ENCODE peak calls at places on chromosomes 13 and 19, in seven cellular contexts. One of them, this sample, is unnamed.

GRCh38 chr13:50942630-50943311 is 33.2 kb downstream of the RNASEH2B start:
- DNase-seq in neural progenitor cell: no peak
- DNase-seq in heart left ventricle: no peak
- DNase-seq in fibroblast of pulmonary artery: no peak
- DNase-seq in left ventricle myocardium inferior: no peak
- DNase-seq in tibial nerve: no peak
- DNase-seq in H9: no peak
- DNase-seq in this sample: no peak

GRCh38 chr13:24011266-24011665 is 114.0 kb upstream of the C1QTNF9B start:
- DNase-seq in H9: no peak
- DNase-seq in neural progenitor cell: no peak
- DNase-seq in left ventricle myocardium inferior: no peak
- DNase-seq in fibroblast of pulmonary artery: no peak
- DNase-seq in tibial nerve: no peak
- DNase-seq in heart left ventricle: no peak
- DNase-seq in this sample: no peak

GRCh38 chr13:39663508-39663907 is 8.0 kb downstream of the COG6 start:
- DNase-seq in fibroblast of pulmonary artery: no peak
- DNase-seq in neural progenitor cell: no peak
- DNase-seq in left ventricle myocardium inferior: no peak
- DNase-seq in H9: no peak
- DNase-seq in heart left ventricle: no peak
- DNase-seq in tibial nerve: no peak
- DNase-seq in this sample: no peak

GRCh38 chr13:112204376-112204775 is 137.4 kb downstream of the SOX1 start:
- DNase-seq in neural progenitor cell: peak
- DNase-seq in heart left ventricle: no peak
- DNase-seq in tibial nerve: no peak
- DNase-seq in fibroblast of pulmonary artery: no peak
- DNase-seq in left ventricle myocardium inferior: no peak
- DNase-seq in H9: no peak
- DNase-seq in this sample: no peak

GRCh38 chr13:25771208-25771607 is 280.6 kb downstream of the SHISA2 start:
- DNase-seq in H9: no peak
- DNase-seq in tibial nerve: no peak
- DNase-seq in neural progenitor cell: no peak
- DNase-seq in left ventricle myocardium inferior: no peak
- DNase-seq in fibroblast of pulmonary artery: no peak
- DNase-seq in heart left ventricle: no peak
- DNase-seq in this sample: no peak

GRCh38 chr13:45340422-45341033 is 455 bp downstream of the TPT1 start:
- DNase-seq in neural progenitor cell: peak
- DNase-seq in tibial nerve: peak
- DNase-seq in left ventricle myocardium inferior: peak
- DNase-seq in H9: peak
- DNase-seq in fibroblast of pulmonary artery: peak
- DNase-seq in heart left ventricle: peak
- DNase-seq in this sample: peak

GRCh38 chr13:45016792-45017425 is 27.6 kb downstream of the GPALPP1 start:
- DNase-seq in tibial nerve: no peak
- DNase-seq in H9: no peak
- DNase-seq in heart left ventricle: no peak
- DNase-seq in fibroblast of pulmonary artery: no peak
- DNase-seq in left ventricle myocardium inferior: no peak
- DNase-seq in neural progenitor cell: no peak
- DNase-seq in this sample: no peak

GRCh38 chr13:75689686-75690085 is 53.6 kb downstream of the LMO7 start:
- DNase-seq in H9: no peak
- DNase-seq in left ventricle myocardium inferior: no peak
- DNase-seq in heart left ventricle: no peak
- DNase-seq in fibroblast of pulmonary artery: no peak
- DNase-seq in neural progenitor cell: no peak
- DNase-seq in tibial nerve: no peak
- DNase-seq in this sample: no peak

DNA sequence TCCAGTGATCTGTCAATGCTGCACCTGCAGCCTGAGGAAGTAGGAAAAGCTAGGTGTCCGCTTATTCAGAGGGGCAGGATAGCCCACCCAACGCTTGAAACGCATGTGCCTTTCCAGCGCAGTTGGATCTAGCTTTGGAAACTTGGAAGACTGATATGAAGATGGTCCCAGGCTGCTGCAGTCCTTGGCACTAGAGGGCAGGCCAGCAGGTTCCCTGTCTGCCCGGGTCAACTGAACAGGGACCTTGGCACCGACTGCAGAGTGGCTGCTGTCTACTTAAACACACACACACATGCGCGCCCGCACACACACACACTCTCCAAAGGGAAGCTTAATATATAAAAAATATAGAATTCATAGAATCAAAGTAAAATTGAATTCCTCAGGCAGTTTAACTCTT is 100.0 kb downstream of the TSHZ3 start:
- DNase-seq in neural progenitor cell: no peak
- DNase-seq in fibroblast of pulmonary artery: no peak
- DNase-seq in H9: no peak
- DNase-seq in heart left ventricle: no peak
- DNase-seq in left ventricle myocardium inferior: no peak
- DNase-seq in tibial nerve: no peak
- DNase-seq in this sample: no peak
- TF ChIP-seq CTCF in neural progenitor cell: no peak
- TF ChIP-seq CTCF in fibroblast of pulmonary artery: peak
- TF ChIP-seq CTCF in H9: no peak
- TF ChIP-seq CTCF in heart left ventricle: no peak
- TF ChIP-seq CTCF in left ventricle myocardium inferior: peak
- TF ChIP-seq CTCF in tibial nerve: no peak
- TF ChIP-seq CTCF in this sample: no peak

GRCh38 chr13:98869408-98870090 is 108.3 kb downstream of the DOCK9 start:
- DNase-seq in neural progenitor cell: no peak
- DNase-seq in H9: no peak
- DNase-seq in fibroblast of pulmonary artery: peak
- DNase-seq in left ventricle myocardium inferior: peak
- DNase-seq in tibial nerve: no peak
- DNase-seq in heart left ventricle: peak
- DNase-seq in this sample: no peak
- TF ChIP-seq CTCF in neural progenitor cell: peak
- TF ChIP-seq CTCF in H9: peak
- TF ChIP-seq CTCF in fibroblast of pulmonary artery: peak
- TF ChIP-seq CTCF in left ventricle myocardium inferior: peak
- TF ChIP-seq CTCF in tibial nerve: no peak
- TF ChIP-seq CTCF in heart left ventricle: peak
- TF ChIP-seq CTCF in this sample: peak

GRCh38 chr13:94431569-94431968 is 47.9 kb downstream of the DCT start:
- DNase-seq in tibial nerve: no peak
- DNase-seq in heart left ventricle: no peak
- DNase-seq in neural progenitor cell: no peak
- DNase-seq in fibroblast of pulmonary artery: peak
- DNase-seq in H9: no peak
- DNase-seq in left ventricle myocardium inferior: no peak
- DNase-seq in this sample: no peak
- TF ChIP-seq CTCF in tibial nerve: no peak
- TF ChIP-seq CTCF in heart left ventricle: no peak
- TF ChIP-seq CTCF in neural progenitor cell: no peak
- TF ChIP-seq CTCF in fibroblast of pulmonary artery: peak
- TF ChIP-seq CTCF in H9: no peak
- TF ChIP-seq CTCF in left ventricle myocardium inferior: no peak
- TF ChIP-seq CTCF in this sample: no peak

GRCh38 chr19:13101590-13102415 is 855 bp downstream of the LYL1 start:
- DNase-seq in neural progenitor cell: no peak
- DNase-seq in heart left ventricle: no peak
- DNase-seq in H9: no peak
- DNase-seq in left ventricle myocardium inferior: no peak
- DNase-seq in tibial nerve: no peak
- DNase-seq in fibroblast of pulmonary artery: no peak
- DNase-seq in this sample: no peak

GRCh38 chr19:13103585-13103923 is 896 bp upstream of the LYL1 start:
- DNase-seq in left ventricle myocardium inferior: no peak
- DNase-seq in heart left ventricle: no peak
- DNase-seq in neural progenitor cell: no peak
- DNase-seq in fibroblast of pulmonary artery: no peak
- DNase-seq in tibial nerve: no peak
- DNase-seq in H9: peak
- DNase-seq in this sample: no peak

GRCh38 chr19:13102416-13102665 is 317 bp downstream of the LYL1 start:
- DNase-seq in fibroblast of pulmonary artery: no peak
- DNase-seq in neural progenitor cell: no peak
- DNase-seq in H9: no peak
- DNase-seq in heart left ventricle: no peak
- DNase-seq in tibial nerve: no peak
- DNase-seq in left ventricle myocardium inferior: no peak
- DNase-seq in this sample: no peak

GRCh38 chr19:13103961-13104847 is 1.5 kb upstream of the LYL1 start:
- DNase-seq in fibroblast of pulmonary artery: no peak
- DNase-seq in heart left ventricle: peak
- DNase-seq in left ventricle myocardium inferior: peak
- DNase-seq in neural progenitor cell: peak
- DNase-seq in tibial nerve: no peak
- DNase-seq in H9: peak
- DNase-seq in this sample: peak

GRCh38 chr19:13102666-13103584 is at the start of gene LYL1:
- DNase-seq in heart left ventricle: peak
- DNase-seq in neural progenitor cell: peak
- DNase-seq in fibroblast of pulmonary artery: peak
- DNase-seq in tibial nerve: peak
- DNase-seq in H9: peak
- DNase-seq in left ventricle myocardium inferior: peak
- DNase-seq in this sample: peak
- TF ChIP-seq CTCF in heart left ventricle: peak
- TF ChIP-seq CTCF in neural progenitor cell: no peak
- TF ChIP-seq CTCF in fibroblast of pulmonary artery: no peak
- TF ChIP-seq CTCF in tibial nerve: no peak
- TF ChIP-seq CTCF in H9: no peak
- TF ChIP-seq CTCF in left ventricle myocardium inferior: no peak
- TF ChIP-seq CTCF in this sample: no peak

DNA sequence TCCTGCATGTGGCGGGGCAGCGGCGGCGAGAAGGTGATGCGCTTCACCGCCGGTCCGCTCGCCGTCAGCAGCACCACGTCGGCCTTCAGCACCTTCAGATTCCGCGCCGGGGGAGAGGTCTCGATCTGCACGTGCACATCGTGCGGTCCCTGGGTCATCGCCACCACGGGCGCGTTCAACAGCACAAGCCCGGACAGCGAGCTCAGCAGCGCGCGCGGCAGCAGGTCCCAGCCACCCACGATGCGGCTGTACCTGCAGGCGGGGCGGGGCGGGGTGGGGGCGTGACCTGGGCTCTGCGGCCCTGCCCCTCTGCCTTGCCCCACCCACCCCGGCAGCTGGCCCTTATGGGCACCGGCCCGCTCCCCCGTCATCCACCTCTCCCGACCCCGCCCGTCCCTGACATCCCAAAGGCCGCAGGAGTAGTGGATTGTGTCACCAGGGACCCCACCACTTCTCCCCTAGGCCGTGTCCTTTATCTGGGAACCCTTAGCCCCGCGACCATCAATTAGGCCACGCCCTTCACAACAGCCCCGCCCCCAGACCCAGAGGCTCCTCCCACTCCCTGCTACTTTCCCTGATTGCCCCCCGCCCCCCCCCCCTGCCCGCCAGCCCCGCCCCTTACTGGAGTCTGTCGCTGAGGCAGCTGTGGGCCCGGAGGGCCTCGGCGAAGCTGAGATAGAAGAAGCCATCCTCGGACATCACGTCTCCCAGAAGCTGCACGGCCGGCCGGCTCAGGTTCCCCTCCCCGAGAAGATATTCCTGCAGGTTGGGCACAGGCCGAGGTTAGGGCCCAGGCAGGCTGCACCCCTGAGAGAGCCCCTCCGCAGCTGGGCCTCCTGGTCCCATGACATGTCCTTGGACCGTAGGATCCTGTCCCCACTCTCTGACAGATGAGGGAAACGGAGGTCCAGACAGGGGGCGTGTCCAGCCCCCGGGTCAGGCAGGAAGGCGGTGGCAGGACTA is 6.1 kb downstream of the IL4I1 start:
- DNase-seq in tibial nerve: no peak
- DNase-seq in neural progenitor cell: peak
- DNase-seq in H9: peak
- DNase-seq in heart left ventricle: peak
- DNase-seq in fibroblast of pulmonary artery: no peak
- DNase-seq in left ventricle myocardium inferior: no peak
- DNase-seq in this sample: no peak
- TF ChIP-seq CTCF in tibial nerve: peak
- TF ChIP-seq CTCF in neural progenitor cell: peak
- TF ChIP-seq CTCF in H9: peak
- TF ChIP-seq CTCF in heart left ventricle: no peak
- TF ChIP-seq CTCF in fibroblast of pulmonary artery: no peak
- TF ChIP-seq CTCF in left ventricle myocardium inferior: peak
- TF ChIP-seq CTCF in this sample: no peak

This sample was measured in right lobe of liver.